ENCODE peak calls at places on chromosomes 6 and 20, in six cellular contexts. E is kidney, G is SK-N-SH, Y is HepG2, B is IMR-90, Z is Karpas-422. J is an unnamed sample. For H3K4me1, the result is how much of the 10 kb centered on the place peaks cover.

GRCh38 chr6:84379142-84379541 is 151.7 kb upstream of the CEP162 start:
- DNase-seq in E (no peak), G (no peak), Y (no peak), B (no peak), Z (no peak), J (no peak)

GRCh38 chr20:35040646-35041045 is 52.0 kb downstream of the TRPC4AP start:
- DNase-seq in E (no peak), G (no peak), Y (no peak), B (no peak), Z (no peak), J (no peak)

GRCh38 chr6:136066005-136066404 is 184.1 kb downstream of the MTFR2 start:
- DNase-seq in E (no peak), G (no peak), Y (no peak), B (peak), Z (no peak), J (no peak)

GRCh38 chr6:15296249-15296648 is 50.4 kb downstream of the JARID2 start:
- DNase-seq in E (no peak), G (no peak), Y (no peak), B (no peak), Z (no peak), J (no peak)

GRCh38 chr20:61876931-61877330 is 188.8 kb downstream of the TAF4 start:
- DNase-seq in E (no peak), G (no peak), Y (no peak), B (no peak), Z (no peak), J (no peak)

GRCh38 chr6:29627762-29628418 is 5.1 kb downstream of the GABBR1 start:
- DNase-seq in E (peak), G (peak), Y (no peak), B (peak), Z (peak), J (peak)

GRCh38 chr6:81762132-81762531 is 9.7 kb upstream of the TENT5A start:
- DNase-seq in E (no peak), G (peak), Y (no peak), B (peak), Z (no peak), J (no peak)

GRCh38 chr20:53914091-53914860 is 156.1 kb downstream of the BCAS1 start:
- DNase-seq in E (no peak), G (no peak), Y (no peak), B (peak), Z (no peak), J (no peak)

GRCh38 chr6:23308166-23308565 is 738.8 kb downstream of the HDGFL1 start:
- DNase-seq in E (no peak), G (no peak), Y (no peak), B (no peak), Z (no peak), J (no peak)

GRCh38 chr6:124066995-124067552 is 263.4 kb downstream of the NKAIN2 start:
- DNase-seq in E (no peak), G (no peak), Y (no peak), B (no peak), Z (no peak), J (no peak)

GRCh38 chr6:130598021-130598989 is 228.9 kb upstream of the SMLR1 start:
- DNase-seq in E (no peak), G (no peak), Y (no peak), B (no peak), Z (no peak), J (no peak)

GRCh38 chr6:57097596-57097995 is 7.6 kb downstream of the ZNF451 start:
- DNase-seq in E (no peak), G (no peak), Y (no peak), B (peak), Z (no peak), J (no peak)

GRCh38 chr20:33689973-33690372 is 3.8 kb upstream of the E2F1 start:
- DNase-seq in E (no peak), G (no peak), Y (peak), B (peak), Z (no peak), J (no peak)

GRCh38 chr6:24743265-24743943 is 24.4 kb upstream of the C6orf62 start:
- DNase-seq in E (no peak), G (no peak), Y (no peak), B (peak), Z (no peak), J (no peak)

GRCh38 chr6:123803862-123804681 is at the start of gene NKAIN2:
- DNase-seq in E (peak), G (no peak), Y (no peak), B (no peak), Z (no peak), J (no peak)

GRCh38 chr20:14616003-14616402 is 278.6 kb upstream of the FLRT3 start:
- DNase-seq in E (no peak), G (no peak), Y (no peak), B (no peak), Z (no peak), J (no peak)

GRCh38 chr6:111483736-111484654 is 977 bp upstream of the REV3L start:
- DNase-seq in E (peak), G (peak), Y (peak), B (peak), Z (peak), J (peak)

GRCh38 chr6:40891686-40892085 is 147.3 kb downstream of the UNC5CL start:
- DNase-seq in E (no peak), G (no peak), Y (no peak), B (no peak), Z (no peak), J (no peak)

GRCh38 chr6:31718294-31718693 is 3.1 kb downstream of the LY6G6D start:
- DNase-seq in E (no peak), G (no peak), Y (no peak), B (no peak), Z (no peak), J (peak)

GRCh38 chr6:31423550-31423949 is 20.2 kb downstream of the MICA start:
- DNase-seq in E (no peak), G (no peak), Y (no peak), B (no peak), Z (peak), J (no peak)

GRCh38 chr6:117498159-117498558 is 15.7 kb downstream of the DCBLD1 start:
- DNase-seq in E (no peak), G (no peak), Y (no peak), B (peak), Z (no peak), J (no peak)

GRCh38 chr6:76003686-76004085 is 68.8 kb downstream of the IMPG1 start:
- DNase-seq in E (no peak), G (no peak), Y (no peak), B (no peak), Z (no peak), J (no peak)

GRCh38 chr6:67493682-67494081 is 1141.4 kb upstream of the ADGRB3 start:
- DNase-seq in E (no peak), G (no peak), Y (no peak), B (no peak), Z (no peak), J (no peak)

GRCh38 chr20:7696311-7696710 is 243.9 kb downstream of the HAO1 start:
- DNase-seq in E (no peak), G (no peak), Y (no peak), B (no peak), Z (no peak), J (no peak)

GRCh38 chr20:8231038-8231437 is 99.0 kb downstream of the PLCB1 start:
- DNase-seq in E (no peak), G (no peak), Y (no peak), B (no peak), Z (no peak), J (no peak)

GRCh38 chr20:20837574-20838021 is 125.2 kb upstream of the RALGAPA2 start:
- DNase-seq in E (no peak), G (peak), Y (peak), B (peak), Z (peak), J (peak)

GRCh38 chr6:36094786-36095496 is 35.4 kb upstream of the MAPK13 start:
- DNase-seq in E (peak), G (peak), Y (peak), B (peak), Z (peak), J (peak)

GRCh38 chr6:107083921-107084320 is 31.4 kb downstream of the BEND3 start:
- DNase-seq in E (no peak), G (no peak), Y (no peak), B (no peak), Z (no peak), J (no peak)

DNA sequence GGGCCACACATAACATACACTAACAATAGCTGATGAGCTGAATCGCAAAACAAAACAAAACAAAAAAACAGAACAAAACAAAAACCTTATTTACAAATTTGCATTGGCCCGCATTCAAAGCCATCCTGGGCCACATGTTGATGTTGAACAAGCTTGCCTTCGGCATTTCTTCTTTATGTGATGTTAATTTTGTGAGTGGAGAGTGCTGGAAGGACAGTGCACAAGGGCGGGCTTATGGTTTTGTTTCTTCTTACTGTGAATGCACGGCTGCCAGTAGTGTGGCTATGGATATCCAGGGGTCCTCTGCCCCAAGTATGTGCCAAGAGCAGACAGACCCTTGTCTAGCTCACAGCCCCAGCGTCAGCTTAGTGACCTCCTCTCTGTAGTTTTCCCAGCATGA is 24.7 kb downstream of the ZNF292 start:
- DNase-seq in E (no peak), G (no peak), Y (no peak), B (no peak), Z (no peak), J (no peak)
- H3K4me1 ChIP-seq in E (under half), G (under half), Y (under half), B (under half), Z (under half), J (under half)

DNA sequence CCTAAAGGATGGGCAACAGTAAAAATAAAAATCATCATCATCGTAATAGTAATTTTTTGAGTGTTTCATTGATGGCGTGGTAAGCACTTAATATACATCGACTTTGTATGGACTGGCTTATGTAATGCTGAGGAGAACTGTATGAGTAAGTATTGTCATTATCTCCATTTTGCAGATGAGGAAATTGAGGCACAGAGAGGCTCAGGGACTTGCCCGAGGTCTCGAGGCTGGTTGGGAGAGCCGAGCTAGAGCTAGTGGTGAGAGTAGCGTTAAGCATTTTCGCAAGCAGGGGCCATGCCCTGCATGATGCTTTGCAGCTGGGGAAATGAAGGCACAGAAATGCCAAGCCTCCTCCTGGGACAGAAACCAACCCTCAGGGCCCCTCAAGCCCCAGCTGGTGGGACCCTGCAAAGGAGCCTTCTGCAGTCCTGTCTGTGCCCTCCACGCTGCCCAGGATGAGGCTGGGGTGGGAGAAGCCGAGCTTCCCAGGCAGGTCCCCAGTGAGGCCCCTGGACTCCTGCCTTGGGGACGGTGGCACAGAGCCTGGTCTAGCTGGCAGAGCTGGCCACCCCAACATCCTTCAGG is 31.1 kb upstream of the STX16 start:
- DNase-seq in E (peak), G (no peak), Y (no peak), B (no peak), Z (no peak), J (no peak)
- H3K9ac ChIP-seq in E (no peak), G (no peak), Y (no peak), B (no peak), Z (no peak), J (no peak)

DNA sequence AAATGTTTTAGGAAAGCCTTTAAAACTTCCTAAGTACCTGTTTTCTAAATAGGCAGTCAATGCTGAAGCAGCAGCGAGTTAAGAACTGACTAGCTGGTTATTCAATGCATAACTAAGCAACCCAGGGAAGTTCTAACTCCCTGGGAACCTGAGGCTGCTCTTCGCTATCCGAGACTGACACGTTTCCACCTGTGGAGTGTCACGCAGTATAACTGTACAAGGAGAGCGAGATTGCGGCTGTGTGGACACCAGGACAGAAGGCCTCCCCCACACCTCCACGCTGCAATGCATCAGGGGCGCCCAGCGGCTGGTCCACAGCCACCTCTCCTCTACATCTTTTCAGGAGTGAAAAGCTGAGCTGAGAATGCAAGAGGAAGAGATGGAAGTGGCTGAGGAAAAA is 8.0 kb downstream of the PXDC1 start:
- DNase-seq in E (no peak), G (no peak), Y (no peak), B (no peak), Z (no peak), J (no peak)
- H3K4me1 ChIP-seq in E (under half), G (under half), Y (half or more), B (under half), Z (under half), J (under half)

DNA sequence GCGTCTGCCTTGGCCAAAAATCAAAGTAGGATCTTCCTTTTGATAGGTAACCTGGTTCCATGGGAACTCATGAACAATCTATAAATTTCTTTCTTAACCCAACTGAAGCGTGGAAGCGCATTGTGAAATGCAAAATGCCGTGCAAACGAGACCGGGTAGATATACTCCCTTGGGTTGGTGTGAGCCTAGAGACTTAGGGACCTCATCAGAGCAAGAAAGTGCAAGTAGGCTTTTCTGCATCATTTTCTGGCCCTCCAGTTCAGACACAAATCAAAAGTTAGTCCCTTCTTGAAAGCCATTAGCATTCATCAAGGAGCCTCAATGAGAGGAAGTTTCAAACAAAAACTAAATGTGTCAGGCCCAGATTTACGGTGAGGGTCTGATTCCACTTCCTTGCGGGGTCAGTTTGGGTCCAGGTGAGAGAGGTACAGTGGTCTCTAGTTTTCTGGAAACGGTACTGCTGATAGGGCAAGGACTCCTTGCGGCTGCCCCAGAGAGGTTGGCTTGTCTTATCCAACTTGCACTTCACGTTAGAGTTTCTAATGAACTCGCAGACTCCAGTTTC is 5.3 kb upstream of the ZNF184 start:
- DNase-seq in E (no peak), G (no peak), Y (no peak), B (peak), Z (peak), J (peak)
- H3K9ac ChIP-seq in E (peak), G (peak), Y (peak), B (peak), Z (peak), J (peak)

GRCh38 chr6:105803439-105803838 is 282.7 kb upstream of the PRDM1 start:
- DNase-seq in E (no peak), G (no peak), Y (no peak), B (peak), Z (no peak), J (no peak)

GRCh38 chr6:105806486-105806920 is 279.6 kb upstream of the PRDM1 start:
- DNase-seq in E (no peak), G (no peak), Y (no peak), B (peak), Z (no peak), J (no peak)

GRCh38 chr6:105804436-105804835 is 281.7 kb upstream of the PRDM1 start:
- DNase-seq in E (no peak), G (no peak), Y (no peak), B (peak), Z (no peak), J (no peak)

GRCh38 chr6:105804000-105804399 is 282.1 kb upstream of the PRDM1 start:
- DNase-seq in E (no peak), G (no peak), Y (no peak), B (no peak), Z (no peak), J (no peak)

DNA sequence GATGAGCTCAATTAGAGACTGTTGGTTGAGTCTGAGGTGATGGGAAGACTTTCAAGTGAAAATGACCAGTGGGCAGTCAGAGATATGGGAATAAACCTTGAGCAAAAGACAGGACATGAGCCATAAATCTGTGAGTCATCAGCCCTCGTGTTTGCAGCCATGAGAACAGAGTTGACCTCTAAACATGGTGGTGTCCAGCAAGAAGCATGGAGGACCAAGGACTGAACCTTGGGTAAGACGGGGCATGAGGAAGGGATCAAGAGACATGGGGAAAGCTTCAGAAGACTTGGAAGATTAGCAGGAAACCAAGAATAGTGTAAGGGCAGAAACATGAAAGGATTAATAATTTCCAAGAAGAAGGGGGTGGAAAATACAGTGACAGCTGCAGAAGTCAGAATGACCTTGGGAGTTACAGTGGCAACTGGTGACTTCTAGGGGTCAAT is 280.5 kb upstream of the PRDM1 start:
- DNase-seq in E (no peak), G (no peak), Y (no peak), B (peak), Z (no peak), J (no peak)
- H3K4me1 ChIP-seq in E (under half), G (under half), Y (under half), B (under half), Z (under half), J (under half)

DNA sequence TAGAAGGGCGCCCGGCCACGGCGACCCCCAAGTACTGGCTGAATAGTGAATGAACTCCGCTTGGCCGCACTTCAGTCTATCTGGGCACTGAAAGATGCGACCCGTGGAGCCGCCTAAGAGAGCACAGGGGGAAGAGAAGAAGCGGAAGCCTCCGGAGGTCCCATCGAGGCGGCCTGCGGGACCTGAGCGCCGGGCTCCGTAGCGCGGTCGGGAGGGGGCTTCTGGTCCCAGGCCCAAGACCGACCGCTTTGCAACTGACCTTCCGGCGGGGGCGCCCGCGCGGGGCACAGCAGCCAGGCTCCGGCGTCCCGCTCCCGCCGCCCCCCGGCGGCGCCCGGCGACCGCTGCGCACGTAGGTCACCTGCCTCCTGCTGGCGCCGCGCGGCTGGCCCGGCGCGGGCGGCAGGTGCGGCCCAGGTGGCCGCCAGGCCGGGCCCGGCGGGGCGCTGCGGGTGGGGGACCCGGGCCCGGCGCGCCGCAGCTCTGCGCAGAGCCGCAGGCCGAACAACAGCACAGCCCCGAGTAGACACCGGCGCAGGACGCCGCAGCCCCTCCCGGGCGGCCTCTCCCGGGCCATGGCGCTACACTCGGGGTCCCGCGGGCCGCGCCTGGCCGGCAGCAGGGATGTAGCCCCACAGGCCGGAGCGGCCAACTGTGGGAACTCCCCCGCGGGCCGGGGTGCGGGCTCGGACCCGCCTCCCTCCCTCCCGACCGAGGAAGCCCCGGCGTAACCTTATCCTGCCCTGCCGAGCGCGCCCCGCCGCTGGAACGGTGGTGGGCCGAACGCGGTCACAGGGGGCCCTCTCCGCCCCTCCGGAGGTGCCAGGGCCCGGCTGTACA is at the start of gene METTL24:
- DNase-seq in E (peak), G (peak), Y (no peak), B (no peak), Z (no peak), J (no peak)
- H3K9ac ChIP-seq in E (peak), G (no peak), Y (no peak), B (no peak), Z (no peak), J (peak)

DNA sequence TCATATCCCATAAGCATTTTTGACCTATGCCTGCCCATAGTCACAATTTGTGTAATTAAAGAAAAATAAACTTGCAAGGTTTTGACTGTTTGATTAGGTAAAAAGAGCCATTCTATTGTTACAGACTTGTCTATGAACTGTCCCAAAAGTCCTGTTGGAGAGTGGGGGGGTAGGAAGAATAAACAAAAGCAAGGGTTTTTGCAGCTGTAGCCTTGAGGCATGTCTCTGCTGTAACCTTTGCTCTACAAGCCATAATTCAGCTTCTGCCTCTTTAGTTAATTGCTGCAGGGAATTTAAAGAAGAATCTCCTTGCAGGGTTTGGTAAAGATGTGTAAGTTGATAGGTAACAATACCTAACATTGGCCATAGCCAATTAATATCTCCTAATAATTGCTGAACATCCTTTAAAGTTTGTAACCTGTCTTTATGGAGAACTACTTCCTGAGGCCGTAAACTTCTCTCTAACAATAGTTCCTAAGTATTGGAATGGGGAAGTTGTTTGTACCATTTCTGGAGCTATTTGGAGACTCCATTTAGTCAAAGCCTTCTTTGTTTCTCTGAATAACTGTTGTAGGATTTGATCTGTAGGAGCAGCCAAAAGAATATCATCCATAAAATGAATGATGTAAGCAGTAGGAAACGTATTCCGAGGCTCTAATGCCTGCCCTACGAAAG is 7.9 kb upstream of the ABHD12 start:
- DNase-seq in E (no peak), G (no peak), Y (peak), B (no peak), Z (no peak), J (no peak)
- H3K4me1 ChIP-seq in E (under half), G (under half), Y (half or more), B (under half), Z (under half), J (under half)

GRCh38 chr6:154478021-154478651 is 32.3 kb downstream of the CNKSR3 start:
- DNase-seq in E (peak), G (no peak), Y (no peak), B (peak), Z (no peak), J (no peak)
- H3K9ac ChIP-seq in E (peak), G (peak), Y (no peak), B (peak), Z (no peak), J (no peak)